ENCODE peak calls at places on chromosomes 11 and 22, in five cellular contexts. One of them, this sample, is unnamed.

GRCh38 chr22:29330753-29331152 is 15.3 kb upstream of the RASL10A start:
- DNase-seq in breast epithelium: no peak
- DNase-seq in NCI-H1092: no peak
- DNase-seq in KBM-7: no peak
- DNase-seq in IMR-90: peak; percentile 77
- DNase-seq in this sample: peak; percentile 42

GRCh38 chr11:96576383-96576782 is 186.6 kb downstream of the JRKL start:
- DNase-seq in breast epithelium: no peak
- DNase-seq in NCI-H1092: no peak
- DNase-seq in KBM-7: no peak
- DNase-seq in IMR-90: no peak
- DNase-seq in this sample: no peak

GRCh38 chr22:36226189-36226588 is 13.1 kb downstream of the APOL2 start:
- DNase-seq in breast epithelium: no peak
- DNase-seq in NCI-H1092: no peak
- DNase-seq in KBM-7: no peak
- DNase-seq in IMR-90: no peak
- DNase-seq in this sample: no peak

GRCh38 chr11:70507466-70508230 is 109.3 kb downstream of the CTTN start:
- DNase-seq in breast epithelium: no peak
- DNase-seq in NCI-H1092: no peak
- DNase-seq in KBM-7: no peak
- DNase-seq in IMR-90: no peak
- DNase-seq in this sample: no peak

GRCh38 chr11:75782540-75783263 is 14.1 kb downstream of the DGAT2 start:
- DNase-seq in breast epithelium: no peak
- DNase-seq in NCI-H1092: no peak
- DNase-seq in KBM-7: no peak
- DNase-seq in IMR-90: no peak
- DNase-seq in this sample: no peak

GRCh38 chr22:30089655-30089974 is 9.4 kb downstream of the HORMAD2 start:
- DNase-seq in breast epithelium: no peak
- DNase-seq in NCI-H1092: no peak
- DNase-seq in KBM-7: no peak
- DNase-seq in IMR-90: no peak
- DNase-seq in this sample: no peak

GRCh38 chr11:71563401-71563800 is 2.0 kb upstream of the KRTAP5-10 start:
- DNase-seq in breast epithelium: no peak
- DNase-seq in NCI-H1092: no peak
- DNase-seq in KBM-7: peak; percentile 70
- DNase-seq in IMR-90: peak; percentile 62
- DNase-seq in this sample: peak; percentile 68

GRCh38 chr22:23306926-23307325 is 126.6 kb downstream of the BCR start:
- DNase-seq in breast epithelium: no peak
- DNase-seq in NCI-H1092: no peak
- DNase-seq in KBM-7: no peak
- DNase-seq in IMR-90: no peak
- DNase-seq in this sample: no peak

GRCh38 chr11:99814021-99814420 is 793.3 kb downstream of the CNTN5 start:
- DNase-seq in breast epithelium: no peak
- DNase-seq in NCI-H1092: no peak
- DNase-seq in KBM-7: no peak
- DNase-seq in IMR-90: no peak
- DNase-seq in this sample: no peak

GRCh38 chr11:129639300-129639699 is 176.3 kb upstream of the TMEM45B start:
- DNase-seq in breast epithelium: no peak
- DNase-seq in NCI-H1092: no peak
- DNase-seq in KBM-7: no peak
- DNase-seq in IMR-90: peak; percentile 99
- DNase-seq in this sample: peak; percentile 79

GRCh38 chr22:44159230-44159629 is 21.5 kb upstream of the PARVG start:
- DNase-seq in breast epithelium: no peak
- DNase-seq in NCI-H1092: no peak
- DNase-seq in KBM-7: peak; percentile 16
- DNase-seq in IMR-90: no peak
- DNase-seq in this sample: no peak

GRCh38 chr11:74777038-74777437 is 28.4 kb downstream of the RNF169 start:
- DNase-seq in breast epithelium: no peak
- DNase-seq in NCI-H1092: no peak
- DNase-seq in KBM-7: no peak
- DNase-seq in IMR-90: no peak
- DNase-seq in this sample: no peak

GRCh38 chr11:32002311-32002710 is 88.6 kb upstream of the RCN1 start:
- DNase-seq in breast epithelium: no peak
- DNase-seq in NCI-H1092: no peak
- DNase-seq in KBM-7: no peak
- DNase-seq in IMR-90: no peak
- DNase-seq in this sample: no peak

GRCh38 chr22:27480487-27480886 is 321.1 kb downstream of the MN1 start:
- DNase-seq in breast epithelium: no peak
- DNase-seq in NCI-H1092: peak; percentile 71
- DNase-seq in KBM-7: no peak
- DNase-seq in IMR-90: no peak
- DNase-seq in this sample: no peak

GRCh38 chr22:46007003-46007847 is 30.3 kb upstream of the WNT7B start:
- DNase-seq in breast epithelium: peak; percentile 73
- DNase-seq in NCI-H1092: no peak
- DNase-seq in KBM-7: no peak
- DNase-seq in IMR-90: peak; percentile 72
- DNase-seq in this sample: peak; percentile 84

GRCh38 chr11:126992804-126993111 is 7.8 kb downstream of the KIRREL3 start:
- DNase-seq in breast epithelium: no peak
- DNase-seq in NCI-H1092: no peak
- DNase-seq in KBM-7: no peak
- DNase-seq in IMR-90: peak; percentile 95
- DNase-seq in this sample: no peak

This sample was measured in NB4.